ENCODE peak calls at places on chromosomes 2 and 18, in four cellular contexts. One of them, this sample, is unnamed.
A peak's percentile ranks its signal among the peaks of the same experiment; 100 is the strongest.

GRCh38 chr2:215711484-215712034 is 275.7 kb upstream of the FN1 start:
- DNase-seq in dorsolateral prefrontal cortex: no peak
- DNase-seq in colonic mucosa: no peak
- DNase-seq in right atrium auricular region: no peak
- DNase-seq in this sample: no peak

GRCh38 chr2:4381049-4381448 is 677.7 kb downstream of the DCDC2C start:
- DNase-seq in dorsolateral prefrontal cortex: no peak
- DNase-seq in colonic mucosa: no peak
- DNase-seq in right atrium auricular region: no peak
- DNase-seq in this sample: no peak

GRCh38 chr18:48166971-48167370 is 236.5 kb upstream of the SMAD2 start:
- DNase-seq in dorsolateral prefrontal cortex: no peak
- DNase-seq in colonic mucosa: peak; percentile 74
- DNase-seq in right atrium auricular region: no peak
- DNase-seq in this sample: peak; percentile 45

GRCh38 chr2:12506846-12507245 is 209.9 kb upstream of the TRIB2 start:
- DNase-seq in dorsolateral prefrontal cortex: no peak
- DNase-seq in colonic mucosa: no peak
- DNase-seq in right atrium auricular region: no peak
- DNase-seq in this sample: no peak

GRCh38 chr2:134714228-134714627 is 4.6 kb downstream of the TMEM163 start:
- DNase-seq in dorsolateral prefrontal cortex: no peak
- DNase-seq in colonic mucosa: no peak
- DNase-seq in right atrium auricular region: no peak
- DNase-seq in this sample: no peak

GRCh38 chr18:47594063-47594462 is 336.4 kb downstream of the SMAD2 start:
- DNase-seq in dorsolateral prefrontal cortex: no peak
- DNase-seq in colonic mucosa: no peak
- DNase-seq in right atrium auricular region: no peak
- DNase-seq in this sample: no peak

GRCh38 chr2:233455006-233455405 is 100.7 kb downstream of the DGKD start:
- DNase-seq in dorsolateral prefrontal cortex: no peak
- DNase-seq in colonic mucosa: no peak
- DNase-seq in right atrium auricular region: no peak
- DNase-seq in this sample: no peak

GRCh38 chr2:129741623-129742022 is 237.8 kb upstream of the RAB6C start:
- DNase-seq in dorsolateral prefrontal cortex: no peak
- DNase-seq in colonic mucosa: no peak
- DNase-seq in right atrium auricular region: no peak
- DNase-seq in this sample: no peak

GRCh38 chr2:206217743-206218520 is 56.5 kb upstream of the ZDBF2 start:
- DNase-seq in dorsolateral prefrontal cortex: no peak
- DNase-seq in colonic mucosa: no peak
- DNase-seq in right atrium auricular region: no peak
- DNase-seq in this sample: no peak

GRCh38 chr2:158967731-158968395 is 577 bp upstream of the TANC1 start:
- DNase-seq in dorsolateral prefrontal cortex: peak; percentile 56
- DNase-seq in colonic mucosa: peak; percentile 63
- DNase-seq in right atrium auricular region: no peak
- DNase-seq in this sample: peak; percentile 40

GRCh38 chr2:96142217-96143113 is 2.8 kb downstream of the DUSP2 start:
- DNase-seq in dorsolateral prefrontal cortex: no peak
- DNase-seq in colonic mucosa: no peak
- DNase-seq in right atrium auricular region: no peak
- DNase-seq in this sample: no peak

GRCh38 chr2:30565860-30566358 is 118.9 kb downstream of the LCLAT1 start:
- DNase-seq in dorsolateral prefrontal cortex: no peak
- DNase-seq in colonic mucosa: peak; percentile 22
- DNase-seq in right atrium auricular region: no peak
- DNase-seq in this sample: no peak

GRCh38 chr18:13566941-13567762 is 159.2 kb downstream of the FAM210A start:
- DNase-seq in dorsolateral prefrontal cortex: peak; percentile 86
- DNase-seq in colonic mucosa: no peak
- DNase-seq in right atrium auricular region: peak; percentile 79
- DNase-seq in this sample: no peak

GRCh38 chr2:180571559-180571958 is 408.8 kb upstream of the UBE2E3 start:
- DNase-seq in dorsolateral prefrontal cortex: no peak
- DNase-seq in colonic mucosa: no peak
- DNase-seq in right atrium auricular region: no peak
- DNase-seq in this sample: no peak

GRCh38 chr2:8170552-8170951 is 511.3 kb upstream of the ID2 start:
- DNase-seq in dorsolateral prefrontal cortex: no peak
- DNase-seq in colonic mucosa: no peak
- DNase-seq in right atrium auricular region: no peak
- DNase-seq in this sample: no peak

GRCh38 chr2:149038442-149039212 is at the start of gene LYPD6B:
- DNase-seq in dorsolateral prefrontal cortex: no peak
- DNase-seq in colonic mucosa: peak; percentile 65
- DNase-seq in right atrium auricular region: no peak
- DNase-seq in this sample: peak; percentile 87

DNA sequence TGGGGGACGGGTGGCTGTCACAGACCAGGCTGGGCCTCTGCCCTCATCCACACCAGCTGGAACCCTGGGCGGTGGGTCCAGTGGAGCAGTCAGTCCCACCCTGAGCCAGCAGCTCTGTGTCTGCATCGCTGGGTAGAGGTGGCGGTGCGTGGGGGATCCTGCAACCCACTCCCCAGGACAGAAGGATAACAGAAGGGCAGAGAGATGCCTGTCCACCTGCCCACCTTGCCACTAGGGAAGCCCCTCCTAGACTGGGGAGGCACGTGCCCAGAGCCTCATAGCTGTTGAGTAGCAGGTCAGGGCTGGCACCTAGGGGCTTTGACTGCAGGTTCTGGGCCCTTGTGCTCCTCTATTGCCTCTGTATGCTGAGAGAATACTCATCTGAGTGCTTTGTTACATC is 2.4 kb downstream of the ATOH8 start:
- DNase-seq in dorsolateral prefrontal cortex: no peak
- DNase-seq in colonic mucosa: no peak
- DNase-seq in right atrium auricular region: no peak
- DNase-seq in this sample: no peak
- H3K4me3 ChIP-seq in dorsolateral prefrontal cortex: peak overlapping the region; percentile 88
- H3K4me3 ChIP-seq in colonic mucosa: no peak overlapping the region
- H3K4me3 ChIP-seq in right atrium auricular region: peak overlapping the region; percentile 71
- H3K4me3 ChIP-seq in this sample: peak overlapping the region; percentile 92

DNA sequence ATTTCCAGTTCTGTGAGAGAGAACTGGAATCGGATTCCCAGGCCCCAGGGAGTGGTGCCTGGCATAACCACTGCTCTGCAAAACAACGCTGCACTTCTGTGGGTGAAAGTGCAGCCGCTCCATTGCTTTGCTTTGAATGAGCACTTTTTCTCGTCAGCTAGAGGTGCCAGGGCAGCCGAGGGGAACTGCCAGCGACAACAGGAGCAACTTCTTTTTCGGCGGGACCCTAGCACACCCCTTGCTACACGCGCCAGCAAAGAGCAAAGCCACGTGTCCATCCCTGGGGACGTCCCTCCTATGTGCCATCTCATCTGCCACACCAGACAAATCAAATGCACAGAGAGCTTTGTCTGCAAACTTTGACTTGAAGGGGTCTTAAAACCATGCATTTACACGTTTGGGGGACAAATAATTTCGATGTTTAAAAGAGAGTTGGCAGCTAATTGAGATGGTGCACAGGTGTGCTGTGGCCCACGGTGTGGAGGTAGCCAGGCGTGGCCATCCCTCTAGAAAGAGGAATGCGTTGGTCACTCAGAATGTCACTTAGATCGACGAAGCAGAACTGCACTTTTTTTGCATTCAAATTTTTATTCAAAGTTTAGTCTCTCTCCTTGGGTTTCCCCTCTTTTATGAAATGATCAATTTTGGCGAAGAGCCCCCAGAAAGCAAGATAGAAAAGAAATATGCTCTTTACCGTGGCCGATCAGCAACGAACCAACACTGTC is 151.8 kb downstream of the MBP start:
- DNase-seq in dorsolateral prefrontal cortex: no peak
- DNase-seq in colonic mucosa: peak; percentile 18
- DNase-seq in right atrium auricular region: no peak
- DNase-seq in this sample: no peak
- H3K4me3 ChIP-seq in dorsolateral prefrontal cortex: no peak overlapping the region
- H3K4me3 ChIP-seq in colonic mucosa: no peak overlapping the region
- H3K4me3 ChIP-seq in right atrium auricular region: no peak overlapping the region
- H3K4me3 ChIP-seq in this sample: no peak overlapping the region

GRCh38 chr2:108868911-108869310 is 82.3 kb downstream of the CCDC138 start:
- DNase-seq in dorsolateral prefrontal cortex: no peak
- DNase-seq in colonic mucosa: no peak
- DNase-seq in right atrium auricular region: no peak
- DNase-seq in this sample: no peak
- H3K4me3 ChIP-seq in dorsolateral prefrontal cortex: no peak overlapping the region
- H3K4me3 ChIP-seq in colonic mucosa: no peak overlapping the region
- H3K4me3 ChIP-seq in right atrium auricular region: no peak overlapping the region
- H3K4me3 ChIP-seq in this sample: no peak overlapping the region

GRCh38 chr18:63534615-63535014 is 7.6 kb upstream of the SERPINB12 start:
- DNase-seq in dorsolateral prefrontal cortex: no peak
- DNase-seq in colonic mucosa: no peak
- DNase-seq in right atrium auricular region: no peak
- DNase-seq in this sample: no peak
- H3K4me3 ChIP-seq in dorsolateral prefrontal cortex: no peak overlapping the region
- H3K4me3 ChIP-seq in colonic mucosa: no peak overlapping the region
- H3K4me3 ChIP-seq in right atrium auricular region: no peak overlapping the region
- H3K4me3 ChIP-seq in this sample: no peak overlapping the region

DNA sequence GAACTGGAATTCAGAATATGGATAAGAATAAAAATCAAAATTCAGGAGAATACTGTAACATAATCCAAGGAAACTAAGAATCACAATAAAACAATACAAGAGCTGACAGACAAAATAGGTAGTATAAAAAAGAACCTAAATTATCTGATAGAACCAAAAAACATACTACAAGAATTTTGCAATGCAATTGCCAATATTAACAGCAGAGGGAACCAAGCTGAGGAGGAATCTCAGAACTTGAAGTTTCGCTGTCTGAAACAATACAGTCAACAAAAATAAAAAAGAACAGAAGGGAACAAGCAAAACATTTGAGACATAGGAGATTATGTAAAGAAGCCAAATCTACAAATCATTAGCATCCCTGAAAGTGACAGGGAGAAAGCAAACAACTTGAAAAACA is 84.1 kb upstream of the GALNT13 start:
- DNase-seq in dorsolateral prefrontal cortex: no peak
- DNase-seq in colonic mucosa: no peak
- DNase-seq in right atrium auricular region: no peak
- DNase-seq in this sample: no peak
- H3K4me3 ChIP-seq in dorsolateral prefrontal cortex: no peak overlapping the region
- H3K4me3 ChIP-seq in colonic mucosa: no peak overlapping the region
- H3K4me3 ChIP-seq in right atrium auricular region: no peak overlapping the region
- H3K4me3 ChIP-seq in this sample: no peak overlapping the region

DNA sequence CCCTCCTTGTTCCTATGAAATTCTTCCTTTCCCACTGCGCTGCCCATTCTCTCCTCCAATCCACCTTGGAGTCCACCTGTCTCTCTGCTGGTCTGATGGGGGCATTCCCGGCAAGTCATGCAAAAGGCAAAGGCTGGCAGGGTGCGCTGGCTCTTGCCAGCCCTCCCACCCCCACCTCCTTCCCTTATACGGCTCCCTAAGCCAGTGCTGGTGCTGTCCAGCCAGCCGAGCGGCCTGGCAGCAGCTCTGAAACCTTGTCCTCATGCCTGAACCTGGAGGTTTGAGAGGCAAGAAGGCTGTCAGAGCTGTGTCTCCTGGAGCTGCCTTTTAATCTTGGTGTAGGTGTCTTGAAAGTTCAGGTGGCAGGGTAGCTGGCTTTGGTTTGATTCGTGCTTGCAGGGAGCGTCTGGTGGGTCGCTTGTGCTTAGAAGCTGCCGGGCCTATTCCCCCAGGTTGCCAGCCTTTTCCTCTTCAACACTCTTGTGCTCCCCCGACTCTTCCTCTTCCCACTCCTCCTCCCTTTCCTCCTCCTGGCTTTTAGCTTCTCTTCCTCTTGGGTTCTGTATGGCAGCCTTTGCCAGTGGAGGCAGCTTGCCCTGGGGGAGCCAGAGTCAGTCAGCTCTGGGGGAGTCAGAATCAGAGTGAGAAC is 748 bp downstream of the LIPG start:
- DNase-seq in dorsolateral prefrontal cortex: no peak
- DNase-seq in colonic mucosa: peak; percentile 35
- DNase-seq in right atrium auricular region: no peak
- DNase-seq in this sample: no peak
- H3K4me3 ChIP-seq in dorsolateral prefrontal cortex: peak overlapping the region; percentile 63
- H3K4me3 ChIP-seq in colonic mucosa: peak overlapping the region; percentile 45
- H3K4me3 ChIP-seq in right atrium auricular region: peak overlapping the region; percentile 39
- H3K4me3 ChIP-seq in this sample: peak overlapping the region; percentile 52